ENCODE peak calls at places on chromosomes 6 and 20, in five cellular contexts. B is HCT116, J is thoracic aorta, P is GM12878, O is body of pancreas. H is an unnamed sample. For H3K4me1, the result is how much of the 10 kb centered on the place peaks cover.

GRCh38 chr6:16398587-16398986 is 160.2 kb downstream of the GMPR start:
- DNase-seq in O (no peak), P (no peak), B (no peak), J (no peak), H (no peak)

GRCh38 chr6:125945378-125946141 is 11.0 kb upstream of the HINT3 start:
- DNase-seq in O (no peak), J (no peak), B (no peak), P (no peak), H (peak)

GRCh38 chr6:7707787-7708186 is 18.1 kb upstream of the BMP6 start:
- DNase-seq in P (no peak), J (no peak), O (no peak), B (no peak), H (no peak)

GRCh38 chr6:98944168-98944567 is 3.6 kb downstream of the FBXL4 start:
- DNase-seq in O (no peak), B (no peak), P (no peak), J (no peak), H (no peak)

GRCh38 chr20:24694727-24695528 is 225.5 kb downstream of the SYNDIG1 start:
- DNase-seq in J (no peak), B (no peak), O (no peak), P (no peak), H (no peak)

GRCh38 chr6:83879746-83880145 is 20.3 kb downstream of the CYB5R4 start:
- DNase-seq in O (no peak), J (no peak), B (no peak), P (no peak), H (no peak)

GRCh38 chr6:2731281-2731909 is 19.3 kb downstream of the MYLK4 start:
- DNase-seq in J (no peak), B (no peak), P (no peak), O (no peak), H (no peak)

GRCh38 chr6:7894272-7895124 is 16.1 kb downstream of the TXNDC5 start:
- DNase-seq in J (no peak), O (no peak), P (no peak), B (no peak), H (no peak)

GRCh38 chr6:84072452-84072997 is 39.0 kb downstream of the MRAP2 start:
- DNase-seq in O (no peak), P (no peak), B (no peak), J (no peak), H (no peak)

GRCh38 chr20:25308671-25309394 is 60.9 kb downstream of the PYGB start:
- DNase-seq in O (peak), B (peak), P (no peak), J (no peak), H (no peak)

GRCh38 chr20:61256819-61257218 is 4.8 kb downstream of the CDH4 start:
- DNase-seq in P (no peak), B (no peak), O (no peak), J (no peak), H (no peak)

GRCh38 chr20:61253640-61254511 is 1.8 kb downstream of the CDH4 start:
- DNase-seq in P (no peak), J (no peak), O (peak), B (no peak), H (no peak)

GRCh38 chr20:61257596-61257995 is 5.5 kb downstream of the CDH4 start:
- DNase-seq in J (no peak), B (no peak), O (peak), P (no peak), H (no peak)

GRCh38 chr20:61254881-61255589 is 3.0 kb downstream of the CDH4 start:
- DNase-seq in J (no peak), O (no peak), P (no peak), B (no peak), H (peak)

DNA sequence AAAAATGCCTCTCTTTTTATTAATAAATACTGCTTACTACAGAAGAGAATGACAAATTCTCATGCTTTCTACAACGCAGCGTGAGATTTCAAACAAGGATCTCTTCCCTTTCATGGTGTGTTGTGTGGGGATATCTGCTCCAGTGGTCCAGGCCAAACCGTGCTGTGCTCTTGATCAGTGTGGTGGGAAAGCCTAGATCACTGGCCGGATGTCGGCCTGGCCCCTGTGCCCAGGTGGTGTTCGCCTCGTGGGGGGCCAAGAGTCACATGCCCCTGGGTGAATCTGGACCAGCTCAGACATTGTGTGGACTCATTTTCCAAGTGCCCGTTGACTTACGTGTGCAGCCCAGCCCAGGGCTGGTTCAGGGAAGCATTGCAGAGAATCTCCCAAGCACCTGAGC is 4.3 kb downstream of the CDH4 start:
- DNase-seq in P (no peak), J (no peak), B (no peak), O (no peak), H (no peak)
- H3K27ac ChIP-seq in P (no peak), J (no peak), B (no peak), O (no peak), H (no peak)

GRCh38 chr6:149746147-149746946 is at the start of gene NUP43:
- DNase-seq in J (peak), P (peak), O (peak), B (peak), H (peak)
- TF ChIP-seq CTCF in J (peak), P (peak), O (peak), B (peak), H (peak)

GRCh38 chr6:156886409-156886808 is 109.2 kb downstream of the ARID1B start:
- DNase-seq in P (no peak), O (peak), B (no peak), J (no peak), H (no peak)
- H3K4me1 ChIP-seq in P (under half), O (half or more), B (under half), J (under half), H (under half)

DNA sequence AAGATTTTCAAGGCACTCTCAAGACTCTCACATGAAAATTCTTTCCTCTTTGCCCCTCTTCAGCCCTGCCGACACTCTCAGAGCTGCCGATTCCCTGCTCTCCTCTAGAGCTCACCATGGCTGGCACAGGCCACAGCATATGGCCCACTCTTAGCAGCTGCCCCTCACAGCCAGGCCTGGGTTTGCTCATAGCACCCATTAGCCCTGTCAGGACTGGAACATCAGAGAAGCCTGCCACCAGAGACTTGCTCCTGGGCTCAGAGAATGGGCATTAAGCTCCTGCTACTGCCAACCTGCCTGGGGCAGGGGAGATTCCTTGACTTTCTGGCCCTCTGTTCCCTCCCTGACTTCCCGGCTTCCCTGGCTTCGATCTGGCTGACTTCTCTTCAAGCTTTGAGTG is 96.7 kb downstream of the LRFN2 start:
- DNase-seq in B (no peak), J (no peak), O (no peak), P (no peak), H (no peak)
- H3K27ac ChIP-seq in B (no peak), J (no peak), O (no peak), P (no peak), H (no peak)

GRCh38 chr20:11181964-11182363 is 508.2 kb upstream of the JAG1 start:
- DNase-seq in J (no peak), O (no peak), P (no peak), B (no peak), H (no peak)

GRCh38 chr20:11182715-11183114 is 508.9 kb upstream of the JAG1 start:
- DNase-seq in J (no peak), P (no peak), O (no peak), B (no peak), H (no peak)

GRCh38 chr20:11186301-11187008 is 512.7 kb upstream of the JAG1 start:
- DNase-seq in J (no peak), B (no peak), P (no peak), O (no peak), H (peak)
- TF ChIP-seq CTCF in J (no peak), B (no peak), P (no peak), O (no peak), H (no peak)

DNA sequence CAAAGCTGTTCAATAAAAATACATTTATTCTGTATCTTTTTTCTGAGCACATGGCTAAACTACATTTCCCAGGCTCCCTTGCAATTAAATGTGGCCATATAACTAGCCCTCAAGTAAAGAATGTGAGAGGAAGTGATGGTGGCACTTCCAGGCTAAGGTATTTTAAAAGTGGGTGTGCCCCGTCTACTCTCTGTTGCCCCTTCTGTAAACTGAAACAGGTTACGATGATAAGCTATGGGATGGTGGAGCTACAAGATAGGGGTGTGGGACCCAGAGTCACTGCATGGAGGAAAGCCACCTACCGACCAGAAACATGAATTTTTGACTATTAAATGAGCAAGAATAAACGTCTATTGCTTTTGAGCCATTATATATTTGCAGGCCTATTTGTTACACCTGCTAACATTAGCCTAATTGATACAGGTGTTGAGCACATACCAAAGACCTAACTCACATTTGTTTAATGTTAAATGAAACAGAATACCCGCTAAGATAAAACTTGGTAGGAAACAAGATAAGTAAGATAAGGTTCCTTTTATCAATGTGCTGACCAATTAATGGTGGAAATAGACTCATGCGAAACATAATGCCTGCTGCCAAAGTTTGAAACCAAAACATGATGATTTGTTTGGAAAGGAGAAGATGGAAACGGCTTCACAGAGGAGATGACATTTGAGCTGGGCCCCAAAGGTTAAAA is 3.0 kb downstream of the FYN start:
- DNase-seq in B (no peak), P (no peak), O (no peak), J (no peak), H (no peak)
- H3K4me1 ChIP-seq in B (under half), P (under half), O (under half), J (under half), H (under half)

DNA sequence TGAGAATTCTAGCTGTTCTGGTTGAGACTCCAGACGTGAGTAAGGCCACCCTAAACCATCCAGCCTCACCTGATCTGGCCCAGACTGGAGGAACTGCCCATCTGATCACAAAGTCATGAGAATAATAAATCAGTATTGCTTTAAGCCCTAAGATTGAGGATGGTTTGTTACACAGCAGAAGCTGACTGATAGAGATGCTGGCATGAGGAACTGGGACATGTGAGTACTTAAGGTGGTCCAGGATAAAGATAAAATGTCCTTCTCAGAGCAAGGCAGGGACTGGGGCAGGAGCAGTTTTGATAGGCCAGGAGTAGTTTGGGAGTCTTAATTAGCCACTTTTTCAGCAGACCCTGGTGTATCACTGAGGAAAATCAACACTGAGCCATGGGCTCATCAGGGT is 6.8 kb downstream of the GTSF1L start:
- DNase-seq in J (no peak), O (no peak), B (no peak), P (no peak), H (no peak)
- H3K27ac ChIP-seq in J (no peak), O (no peak), B (no peak), P (no peak), H (no peak)

H was measured in foreskin keratinocyte.